ENCODE peak calls at places on chromosomes 11 and 22, in seven cellular contexts. One of them, this sample, is unnamed.

GRCh38 chr11:66429983-66430602 is 8.6 kb downstream of the MRPL11 start:
- DNase-seq in GM12891: peak; percentile 71
- DNase-seq in SK-N-SH: peak; percentile 88
- DNase-seq in K562: peak; percentile 74
- DNase-seq in H1: peak; percentile 91
- DNase-seq in HepG2: peak; percentile 46
- DNase-seq in GM12878: no peak
- DNase-seq in this sample: peak; percentile 65

GRCh38 chr11:10838906-10839305 is 18.9 kb downstream of the ZBED5 start:
- DNase-seq in GM12891: no peak
- DNase-seq in SK-N-SH: peak; percentile 17
- DNase-seq in K562: no peak
- DNase-seq in H1: no peak
- DNase-seq in HepG2: no peak
- DNase-seq in GM12878: no peak
- DNase-seq in this sample: no peak

GRCh38 chr11:76763573-76764348 is 19.4 kb upstream of the TSKU start:
- DNase-seq in GM12891: no peak
- DNase-seq in SK-N-SH: no peak
- DNase-seq in K562: no peak
- DNase-seq in H1: no peak
- DNase-seq in HepG2: no peak
- DNase-seq in GM12878: no peak
- DNase-seq in this sample: no peak

GRCh38 chr11:69442012-69442806 is 39.3 kb upstream of the LINC01488 start:
- DNase-seq in GM12891: no peak
- DNase-seq in SK-N-SH: no peak
- DNase-seq in K562: no peak
- DNase-seq in H1: no peak
- DNase-seq in HepG2: no peak
- DNase-seq in GM12878: no peak
- DNase-seq in this sample: no peak

GRCh38 chr11:3995307-3995706 is 99.3 kb upstream of the RRM1 start:
- DNase-seq in GM12891: no peak
- DNase-seq in SK-N-SH: no peak
- DNase-seq in K562: no peak
- DNase-seq in H1: no peak
- DNase-seq in HepG2: no peak
- DNase-seq in GM12878: no peak
- DNase-seq in this sample: no peak

GRCh38 chr11:32794439-32794838 is at the start of gene CCDC73:
- DNase-seq in GM12891: no peak
- DNase-seq in SK-N-SH: peak; percentile 0
- DNase-seq in K562: no peak
- DNase-seq in H1: no peak
- DNase-seq in HepG2: no peak
- DNase-seq in GM12878: no peak
- DNase-seq in this sample: no peak

GRCh38 chr22:31143537-31143936 is 3.2 kb upstream of the PLA2G3 start:
- DNase-seq in GM12891: no peak
- DNase-seq in SK-N-SH: peak; percentile 53
- DNase-seq in K562: no peak
- DNase-seq in H1: no peak
- DNase-seq in HepG2: no peak
- DNase-seq in GM12878: no peak
- DNase-seq in this sample: no peak

GRCh38 chr11:7020183-7020917 is at the start of the genes NLRP14 and ZNF214:
- DNase-seq in GM12891: no peak
- DNase-seq in SK-N-SH: peak; percentile 92
- DNase-seq in K562: peak; percentile 59
- DNase-seq in H1: peak; percentile 89
- DNase-seq in HepG2: peak; percentile 90
- DNase-seq in GM12878: no peak
- DNase-seq in this sample: no peak

GRCh38 chr22:42396621-42397331 is 35.4 kb downstream of the NFAM1 start:
- DNase-seq in GM12891: no peak
- DNase-seq in SK-N-SH: no peak
- DNase-seq in K562: no peak
- DNase-seq in H1: no peak
- DNase-seq in HepG2: no peak
- DNase-seq in GM12878: no peak
- DNase-seq in this sample: no peak

GRCh38 chr11:99325807-99326206 is 305.1 kb downstream of the CNTN5 start:
- DNase-seq in GM12891: no peak
- DNase-seq in SK-N-SH: no peak
- DNase-seq in K562: no peak
- DNase-seq in H1: no peak
- DNase-seq in HepG2: peak; percentile 2
- DNase-seq in GM12878: no peak
- DNase-seq in this sample: no peak

GRCh38 chr11:34870548-34871209 is 45.5 kb downstream of the APIP start:
- DNase-seq in GM12891: no peak
- DNase-seq in SK-N-SH: no peak
- DNase-seq in K562: no peak
- DNase-seq in H1: no peak
- DNase-seq in HepG2: no peak
- DNase-seq in GM12878: no peak
- DNase-seq in this sample: no peak

GRCh38 chr22:43343262-43343988 is at the start of gene SCUBE1:
- DNase-seq in GM12891: peak; percentile 81
- DNase-seq in SK-N-SH: peak; percentile 95
- DNase-seq in K562: peak; percentile 87
- DNase-seq in H1: peak; percentile 88
- DNase-seq in HepG2: no peak
- DNase-seq in GM12878: no peak
- DNase-seq in this sample: peak; percentile 50

GRCh38 chr22:22111267-22111751 is 128.7 kb upstream of the TOP3B start:
- DNase-seq in GM12891: peak; percentile 60
- DNase-seq in SK-N-SH: no peak
- DNase-seq in K562: peak; percentile 95
- DNase-seq in H1: no peak
- DNase-seq in HepG2: no peak
- DNase-seq in GM12878: peak; percentile 86
- DNase-seq in this sample: peak; percentile 46

GRCh38 chr22:40747361-40747760 is 68.1 kb downstream of the MCHR1 start:
- DNase-seq in GM12891: no peak
- DNase-seq in SK-N-SH: no peak
- DNase-seq in K562: no peak
- DNase-seq in H1: no peak
- DNase-seq in HepG2: no peak
- DNase-seq in GM12878: no peak
- DNase-seq in this sample: no peak

GRCh38 chr11:125164422-125165110 is at the start of gene PKNOX2:
- DNase-seq in GM12891: peak; percentile 71
- DNase-seq in SK-N-SH: peak; percentile 95
- DNase-seq in K562: peak; percentile 71
- DNase-seq in H1: peak; percentile 93
- DNase-seq in HepG2: peak; percentile 15
- DNase-seq in GM12878: no peak
- DNase-seq in this sample: peak; percentile 56

GRCh38 chr11:86116386-86116726 is 47.5 kb upstream of the PICALM start:
- DNase-seq in GM12891: peak; percentile 31
- DNase-seq in SK-N-SH: peak; percentile 16
- DNase-seq in K562: no peak
- DNase-seq in H1: no peak
- DNase-seq in HepG2: no peak
- DNase-seq in GM12878: peak; percentile 77
- DNase-seq in this sample: peak; percentile 21

GRCh38 chr22:19755145-19755710 is 5.3 kb upstream of the TBX1 start:
- DNase-seq in GM12891: no peak
- DNase-seq in SK-N-SH: no peak
- DNase-seq in K562: no peak
- DNase-seq in H1: peak; percentile 78
- DNase-seq in HepG2: no peak
- DNase-seq in GM12878: no peak
- DNase-seq in this sample: no peak

GRCh38 chr11:60130496-60130895 is 42.0 kb downstream of the MS4A2 start:
- DNase-seq in GM12891: no peak
- DNase-seq in SK-N-SH: peak; percentile 14
- DNase-seq in K562: peak; percentile 71
- DNase-seq in H1: no peak
- DNase-seq in HepG2: peak; percentile 55
- DNase-seq in GM12878: no peak
- DNase-seq in this sample: no peak

GRCh38 chr22:36027579-36027959 is 1.1 kb downstream of the RBFOX2 start:
- DNase-seq in GM12891: no peak
- DNase-seq in SK-N-SH: no peak
- DNase-seq in K562: no peak
- DNase-seq in H1: no peak
- DNase-seq in HepG2: no peak
- DNase-seq in GM12878: no peak
- DNase-seq in this sample: no peak

GRCh38 chr11:61842421-61842820 is 14.3 kb downstream of the FADS2 start:
- DNase-seq in GM12891: no peak
- DNase-seq in SK-N-SH: no peak
- DNase-seq in K562: no peak
- DNase-seq in H1: no peak
- DNase-seq in HepG2: no peak
- DNase-seq in GM12878: no peak
- DNase-seq in this sample: no peak

GRCh38 chr22:47190276-47190956 is 428.0 kb downstream of the TBC1D22A start:
- DNase-seq in GM12891: no peak
- DNase-seq in SK-N-SH: no peak
- DNase-seq in K562: no peak
- DNase-seq in H1: no peak
- DNase-seq in HepG2: no peak
- DNase-seq in GM12878: no peak
- DNase-seq in this sample: no peak

GRCh38 chr22:39225591-39225990 is 19.2 kb downstream of the PDGFB start:
- DNase-seq in GM12891: no peak
- DNase-seq in SK-N-SH: no peak
- DNase-seq in K562: no peak
- DNase-seq in H1: no peak
- DNase-seq in HepG2: no peak
- DNase-seq in GM12878: no peak
- DNase-seq in this sample: no peak

GRCh38 chr11:122189259-122189658 is 73.2 kb upstream of the BLID start:
- DNase-seq in GM12891: no peak
- DNase-seq in SK-N-SH: no peak
- DNase-seq in K562: no peak
- DNase-seq in H1: no peak
- DNase-seq in HepG2: no peak
- DNase-seq in GM12878: no peak
- DNase-seq in this sample: no peak

GRCh38 chr22:35987487-35987886 is 41.1 kb downstream of the RBFOX2 start:
- DNase-seq in GM12891: no peak
- DNase-seq in SK-N-SH: peak; percentile 18
- DNase-seq in K562: no peak
- DNase-seq in H1: no peak
- DNase-seq in HepG2: peak; percentile 15
- DNase-seq in GM12878: no peak
- DNase-seq in this sample: no peak

GRCh38 chr11:57491371-57492061 is 24.0 kb downstream of the SLC43A1 start:
- DNase-seq in GM12891: no peak
- DNase-seq in SK-N-SH: peak; percentile 73
- DNase-seq in K562: peak; percentile 76
- DNase-seq in H1: peak; percentile 90
- DNase-seq in HepG2: peak; percentile 38
- DNase-seq in GM12878: no peak
- DNase-seq in this sample: peak; percentile 50

GRCh38 chr22:36334081-36334831 is 53.5 kb downstream of the MYH9 start:
- DNase-seq in GM12891: no peak
- DNase-seq in SK-N-SH: no peak
- DNase-seq in K562: peak; percentile 82
- DNase-seq in H1: no peak
- DNase-seq in HepG2: no peak
- DNase-seq in GM12878: no peak
- DNase-seq in this sample: no peak

GRCh38 chr11:35579557-35580396 is 38.5 kb upstream of the FJX1 start:
- DNase-seq in GM12891: no peak
- DNase-seq in SK-N-SH: no peak
- DNase-seq in K562: peak; percentile 41
- DNase-seq in H1: no peak
- DNase-seq in HepG2: peak; percentile 62
- DNase-seq in GM12878: no peak
- DNase-seq in this sample: no peak

GRCh38 chr11:7332451-7332850 is 80.7 kb downstream of the SYT9 start:
- DNase-seq in GM12891: no peak
- DNase-seq in SK-N-SH: no peak
- DNase-seq in K562: no peak
- DNase-seq in H1: no peak
- DNase-seq in HepG2: no peak
- DNase-seq in GM12878: no peak
- DNase-seq in this sample: no peak

GRCh38 chr11:111737877-111738205 is 28.3 kb downstream of the PPP2R1B start:
- DNase-seq in GM12891: no peak
- DNase-seq in SK-N-SH: no peak
- DNase-seq in K562: no peak
- DNase-seq in H1: no peak
- DNase-seq in HepG2: no peak
- DNase-seq in GM12878: no peak
- DNase-seq in this sample: no peak

GRCh38 chr11:113197456-113197855 is 116.9 kb upstream of the TTC12 start:
- DNase-seq in GM12891: no peak
- DNase-seq in SK-N-SH: no peak
- DNase-seq in K562: no peak
- DNase-seq in H1: no peak
- DNase-seq in HepG2: no peak
- DNase-seq in GM12878: no peak
- DNase-seq in this sample: no peak

GRCh38 chr22:44710474-44711235 is 8.7 kb downstream of the PRR5 start:
- DNase-seq in GM12891: no peak
- DNase-seq in SK-N-SH: no peak
- DNase-seq in K562: peak; percentile 15
- DNase-seq in H1: no peak
- DNase-seq in HepG2: no peak
- DNase-seq in GM12878: no peak
- DNase-seq in this sample: peak; percentile 48
- TF ChIP-seq TAF1 in GM12891: no peak
- TF ChIP-seq TAF1 in SK-N-SH: no peak
- TF ChIP-seq TAF1 in K562: no peak
- TF ChIP-seq TAF1 in H1: no peak
- TF ChIP-seq TAF1 in HepG2: no peak
- TF ChIP-seq TAF1 in GM12878: no peak
- TF ChIP-seq TAF1 in this sample: no peak

GRCh38 chr11:123407124-123407995 is 22.7 kb upstream of the GRAMD1B start:
- DNase-seq in GM12891: no peak
- DNase-seq in SK-N-SH: peak; percentile 57
- DNase-seq in K562: peak; percentile 29
- DNase-seq in H1: peak; percentile 75
- DNase-seq in HepG2: peak; percentile 58
- DNase-seq in GM12878: no peak
- DNase-seq in this sample: no peak
- TF ChIP-seq POLR2AphosphoS5 in GM12891: no peak
- TF ChIP-seq POLR2AphosphoS5 in SK-N-SH: no peak
- TF ChIP-seq POLR2AphosphoS5 in K562: no peak
- TF ChIP-seq POLR2AphosphoS5 in H1: no peak
- TF ChIP-seq POLR2AphosphoS5 in HepG2: no peak
- TF ChIP-seq POLR2AphosphoS5 in GM12878: no peak
- TF ChIP-seq POLR2AphosphoS5 in this sample: no peak

GRCh38 chr11:67634366-67635230 is 4.9 kb upstream of the NUDT8 start:
- DNase-seq in GM12891: no peak
- DNase-seq in SK-N-SH: no peak
- DNase-seq in K562: no peak
- DNase-seq in H1: no peak
- DNase-seq in HepG2: no peak
- DNase-seq in GM12878: no peak
- DNase-seq in this sample: no peak
- TF ChIP-seq TAF1 in GM12891: no peak
- TF ChIP-seq TAF1 in SK-N-SH: no peak
- TF ChIP-seq TAF1 in K562: no peak
- TF ChIP-seq TAF1 in H1: no peak
- TF ChIP-seq TAF1 in HepG2: no peak
- TF ChIP-seq TAF1 in GM12878: no peak
- TF ChIP-seq TAF1 in this sample: no peak

GRCh38 chr11:27717801-27718229 is 17.6 kb upstream of the BDNF start:
- DNase-seq in GM12891: no peak
- DNase-seq in SK-N-SH: no peak
- DNase-seq in K562: no peak
- DNase-seq in H1: no peak
- DNase-seq in HepG2: no peak
- DNase-seq in GM12878: no peak
- DNase-seq in this sample: no peak
- TF ChIP-seq POLR2AphosphoS5 in GM12891: no peak
- TF ChIP-seq POLR2AphosphoS5 in SK-N-SH: no peak
- TF ChIP-seq POLR2AphosphoS5 in K562: no peak
- TF ChIP-seq POLR2AphosphoS5 in H1: no peak
- TF ChIP-seq POLR2AphosphoS5 in HepG2: no peak
- TF ChIP-seq POLR2AphosphoS5 in GM12878: no peak
- TF ChIP-seq POLR2AphosphoS5 in this sample: no peak